ENCODE peak calls at places on chromosomes 12 and 14, in six cellular contexts. Y is aorta, L is AG08395, D is endothelial cell, U is neuronal stem cell, V is AG04450. F is an unnamed sample.

GRCh38 chr12:92509156-92509758 is 193.5 kb upstream of the PLEKHG7 start:
- DNase-seq in Y (no peak), D (no peak), V (no peak), U (no peak), L (no peak), F (no peak)

GRCh38 chr14:20719777-20720176 is 25.9 kb upstream of the EDDM3A start:
- DNase-seq in D (no peak), Y (no peak), V (no peak), U (no peak), L (no peak), F (no peak)

GRCh38 chr12:99249543-99249942 is 398.0 kb upstream of the GARIN6 start:
- DNase-seq in L (no peak), U (no peak), Y (no peak), V (no peak), D (no peak), F (no peak)

GRCh38 chr14:35814371-35815005 is 5.4 kb upstream of the RALGAPA1 start:
- DNase-seq in Y (no peak), L (peak; percentile 37), V (no peak), D (peak; percentile 82), U (peak; percentile 49), F (peak; percentile 34)

GRCh38 chr14:77641207-77641533 is 24.7 kb upstream of the SPTLC2 start:
- DNase-seq in D (no peak), V (no peak), U (no peak), Y (no peak), L (no peak), F (no peak)

GRCh38 chr14:95915326-95915725 is 38.7 kb downstream of the TUNAR start:
- DNase-seq in L (no peak), Y (no peak), V (no peak), D (no peak), U (no peak), F (no peak)

GRCh38 chr12:130815028-130815741 is 23.9 kb downstream of the STX2 start:
- DNase-seq in Y (no peak), D (no peak), V (no peak), L (no peak), U (no peak), F (no peak)

GRCh38 chr14:36955376-36955775 is 217.0 kb downstream of the SLC25A21 start:
- DNase-seq in U (no peak), V (no peak), D (no peak), L (no peak), Y (no peak), F (no peak)

GRCh38 chr12:22626429-22626828 is 1.5 kb downstream of the ETNK1 start:
- DNase-seq in D (no peak), U (no peak), Y (no peak), V (no peak), L (peak; percentile 29), F (peak; percentile 15)

GRCh38 chr12:105164068-105164467 is 56.5 kb downstream of the WASHC4 start:
- DNase-seq in Y (no peak), V (no peak), D (no peak), U (no peak), L (no peak), F (no peak)

GRCh38 chr12:20624718-20625117 is 70.4 kb upstream of the SLCO1C1 start:
- DNase-seq in L (peak; percentile 4), U (peak; percentile 18), Y (no peak), D (peak; percentile 38), V (no peak), F (peak; percentile 12)

GRCh38 chr12:54162741-54163140 is 26.0 kb downstream of the SMUG1 start:
- DNase-seq in Y (no peak), V (no peak), D (no peak), L (no peak), U (no peak), F (no peak)

GRCh38 chr14:24343795-24344660 is 4.2 kb upstream of the RIPK3 start:
- DNase-seq in D (no peak), U (no peak), Y (no peak), L (no peak), V (no peak), F (no peak)

GRCh38 chr12:40137252-40137651 is 31.4 kb upstream of the SLC2A13 start:
- DNase-seq in V (no peak), L (peak; percentile 2), U (no peak), D (no peak), Y (no peak), F (peak; percentile 7)

GRCh38 chr14:95876769-95877490 is at the start of gene TUNAR:
- DNase-seq in V (no peak), U (peak; percentile 32), D (peak; percentile 77), Y (no peak), L (no peak), F (peak; percentile 18)

GRCh38 chr12:28550757-28551381 is 360.6 kb downstream of the CCDC91 start:
- DNase-seq in L (peak; percentile 77), V (peak; percentile 30), U (no peak), D (no peak), Y (no peak), F (peak; percentile 59)

GRCh38 chr14:63993992-63994391 is 141.2 kb downstream of the SYNE2 start:
- DNase-seq in Y (no peak), L (no peak), D (no peak), U (no peak), V (no peak), F (no peak)

GRCh38 chr12:121110211-121110940 is 22.3 kb upstream of the P2RX7 start:
- DNase-seq in D (peak; percentile 63), V (peak; percentile 26), L (peak; percentile 82), Y (peak; percentile 79), U (peak; percentile 73), F (peak; percentile 83)

GRCh38 chr14:76117789-76118188 is 33.9 kb upstream of the GPATCH2L start:
- DNase-seq in L (no peak), Y (no peak), V (no peak), U (no peak), D (no peak), F (no peak)

F was measured in AG20443.